ENCODE peak calls at places on chromosomes 16 and 17, in five cellular contexts. F is mammary epithelial cell, V is GM23338, H is tibial artery, B is adipocyte. D is an unnamed sample. For H3K27me3 and H3K4me1, the result is how much of the 10 kb centered on the place peaks cover.

GRCh38 chr16:1055557-1055924 is 17.0 kb upstream of the SSTR5 start:
- DNase-seq in V (no peak), F (no peak), H (no peak), B (no peak), D (no peak)

GRCh38 chr16:68445458-68445857 is 2.9 kb downstream of the SMPD3 start:
- DNase-seq in V (peak), H (no peak), F (peak), B (no peak), D (peak)

GRCh38 chr17:76537578-76538280 is at the start of gene CYGB:
- DNase-seq in F (no peak), H (no peak), B (peak), V (peak), D (no peak)

GRCh38 chr16:68072038-68072695 is 13.0 kb upstream of the NFATC3 start:
- DNase-seq in F (peak), V (no peak), B (peak), H (no peak), D (peak)

GRCh38 chr16:24255446-24256352 is at the start of gene CACNG3:
- DNase-seq in V (peak), F (peak), B (peak), H (no peak), D (no peak)

GRCh38 chr16:73205153-73205549 is 157.2 kb upstream of the ZFHX3 start:
- DNase-seq in V (no peak), H (no peak), F (no peak), B (no peak), D (no peak)

GRCh38 chr17:55466671-55467070 is 44.6 kb downstream of the SMIM36 start:
- DNase-seq in F (no peak), B (no peak), H (no peak), V (peak), D (no peak)

GRCh38 chr17:79201536-79202227 is 127.1 kb downstream of the ENGASE start:
- DNase-seq in F (peak), B (no peak), H (no peak), V (no peak), D (no peak)

GRCh38 chr16:22948603-22949368 is 134.8 kb downstream of the HS3ST2 start:
- DNase-seq in V (peak), H (peak), F (peak), B (peak), D (peak)

GRCh38 chr17:5826384-5826783 is 242.1 kb upstream of the NLRP1 start:
- DNase-seq in H (no peak), B (no peak), F (peak), V (no peak), D (peak)

GRCh38 chr17:75289832-75290337 is 652 bp upstream of the SLC25A19 start:
- DNase-seq in B (peak), V (peak), H (peak), F (peak), D (no peak)

DNA sequence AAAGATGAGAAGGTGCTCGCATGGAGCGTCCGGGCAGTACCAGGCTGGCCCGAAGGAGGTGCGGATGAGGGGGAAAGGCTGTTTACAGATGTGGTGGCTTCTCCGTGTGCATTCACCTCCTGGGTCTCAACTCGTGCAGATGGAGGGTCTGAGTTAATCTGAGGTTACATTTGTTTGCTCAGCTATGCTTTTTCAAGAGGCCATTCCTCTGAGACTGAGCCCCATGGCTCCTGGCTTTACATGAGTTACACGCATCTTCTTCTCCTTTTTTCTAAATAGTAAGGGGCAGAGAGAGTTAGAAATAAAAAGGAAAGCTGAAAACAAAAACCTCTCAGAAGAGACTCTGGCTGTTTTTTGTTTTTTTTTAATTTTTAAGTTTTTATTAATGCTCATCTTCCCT is 29.0 kb downstream of the IRF8 start:
- DNase-seq in V (no peak), H (no peak), B (no peak), F (no peak), D (no peak)
- H3K27me3 ChIP-seq in V (under half), H (half or more), B (under half), F (under half), D (under half)

DNA sequence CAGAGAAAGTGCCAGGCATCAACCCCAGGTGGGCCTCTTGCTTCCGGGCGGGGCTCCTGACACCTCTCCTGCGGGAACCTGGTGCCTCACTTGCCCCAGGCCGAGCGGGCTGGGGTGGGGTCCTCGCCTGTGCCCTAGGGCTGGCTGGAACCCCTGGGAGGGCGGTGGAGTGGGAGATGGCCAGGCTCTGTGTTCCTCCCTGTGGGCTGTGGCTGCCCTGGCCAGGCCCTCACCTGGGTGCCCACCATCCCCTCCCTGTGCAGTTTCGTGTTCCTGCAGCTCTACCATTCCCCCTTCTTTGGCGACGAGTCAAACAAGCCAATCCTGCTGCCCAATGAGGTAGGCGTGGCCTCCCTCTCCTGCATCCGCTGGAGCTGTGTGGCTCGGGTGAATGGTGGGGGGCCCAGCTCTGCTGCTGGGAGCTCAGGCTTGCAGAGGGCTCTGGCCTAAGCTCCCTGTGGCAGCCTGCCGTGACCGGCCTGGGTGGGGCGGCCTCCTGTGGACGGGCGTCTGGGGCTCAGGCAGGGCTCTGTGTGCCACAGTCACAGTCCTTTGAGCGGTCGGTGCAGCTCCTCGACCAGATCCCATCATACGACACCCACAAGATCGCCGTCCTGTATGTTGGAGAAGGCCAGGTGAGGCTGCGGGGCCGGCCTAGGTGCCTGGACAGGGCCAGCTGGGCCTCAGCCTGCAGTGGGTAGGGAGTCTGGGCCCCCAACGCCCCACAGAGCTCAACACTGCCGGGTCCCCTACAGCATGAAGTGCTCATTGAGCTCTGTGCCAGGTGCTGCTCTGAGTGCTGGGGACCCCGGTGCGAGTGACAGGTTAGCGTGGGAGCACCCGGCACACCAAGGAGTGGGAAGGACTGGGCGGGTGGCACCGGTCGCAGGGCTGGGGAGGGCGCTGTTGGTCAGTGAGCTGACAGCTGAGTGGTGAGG is 37.2 kb downstream of the TSC2 start:
- DNase-seq in H (no peak), V (no peak), F (no peak), B (no peak), D (no peak)
- H3K4me1 ChIP-seq in H (under half), V (under half), F (under half), B (under half), D (under half)

GRCh38 chr16:54939537-54940278 is 9.0 kb downstream of the IRX5 start:
- DNase-seq in H (no peak), F (no peak), V (peak), B (no peak), D (no peak)

GRCh38 chr16:54944002-54944401 is 13.3 kb downstream of the IRX5 start:
- DNase-seq in B (no peak), V (no peak), F (no peak), H (no peak), D (no peak)

GRCh38 chr16:54940279-54940604 is 9.6 kb downstream of the IRX5 start:
- DNase-seq in H (no peak), B (no peak), F (no peak), V (no peak), D (no peak)

GRCh38 chr16:54945063-54945462 is 14.4 kb downstream of the IRX5 start:
- DNase-seq in H (no peak), B (no peak), V (no peak), F (no peak), D (no peak)

GRCh38 chr16:54942353-54942943 is 11.8 kb downstream of the IRX5 start:
- DNase-seq in B (no peak), H (no peak), V (no peak), F (no peak), D (no peak)
- H3K27me3 ChIP-seq in B (under half), H (under half), V (half or more), F (under half), D (under half)

GRCh38 chr17:17078832-17079231 is 36.6 kb downstream of the MPRIP start:
- DNase-seq in V (no peak), B (no peak), H (no peak), F (no peak), D (no peak)
- H3K4me1 ChIP-seq in V (under half), B (half or more), H (half or more), F (under half), D (under half)

DNA sequence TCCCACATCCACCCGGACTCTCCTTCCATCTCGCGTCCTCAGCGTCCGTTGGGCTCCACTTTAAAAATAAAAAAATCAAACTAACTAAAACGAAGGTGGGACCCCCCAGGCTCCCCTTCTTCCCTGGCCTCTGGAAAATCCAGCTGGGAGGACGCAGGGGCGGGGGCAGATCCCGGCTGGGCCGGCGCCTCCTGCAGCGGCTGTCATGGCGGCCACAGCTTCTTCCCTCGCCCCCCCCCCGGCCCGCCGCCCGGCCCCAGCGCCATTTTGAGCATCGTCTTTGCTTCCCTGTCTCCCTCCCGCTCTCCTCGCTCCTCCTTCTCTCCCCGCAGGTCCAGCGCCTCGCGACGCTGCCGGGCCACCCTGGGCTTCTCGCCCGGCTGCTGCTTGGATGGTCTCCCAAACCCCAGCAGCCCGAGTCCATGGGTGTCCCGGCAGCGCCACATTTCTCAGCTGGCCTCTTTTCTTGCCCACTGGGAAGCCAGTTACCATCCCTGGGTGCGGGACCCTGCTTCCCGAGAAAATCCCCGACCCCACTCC is 3.3 kb downstream of the HOXB2 start:
- DNase-seq in V (peak), F (peak), B (no peak), H (no peak), D (no peak)
- H3K27me3 ChIP-seq in V (half or more), F (under half), B (under half), H (under half), D (half or more)

GRCh38 chr17:81921996-81922565 is 4.1 kb upstream of the SIRT7 start:
- DNase-seq in F (no peak), H (no peak), V (no peak), B (no peak), D (no peak)
- H3K4me1 ChIP-seq in F (under half), H (half or more), V (under half), B (under half), D (under half)

GRCh38 chr17:49225554-49226236 is 4.9 kb downstream of the PHOSPHO1 start:
- DNase-seq in F (no peak), B (no peak), H (no peak), V (no peak), D (no peak)
- H3K27me3 ChIP-seq in F (under half), B (half or more), H (half or more), V (half or more), D (half or more)

D was measured in foreskin keratinocyte.